ENCODE peak calls at places on chromosomes 11 and 22, in six cellular contexts. I is NCI-H1092 treated with DMSO at 0.1 percent for 48 hours; R is HTR-8/SVneo; Q is CD8-positive, alpha-beta memory T cell; K is T-cell; A is progenitor cell of endocrine pancreas. N is an unnamed sample.

GRCh38 chr11:14538271-14538925 is 18.2 kb upstream of the PSMA1 start:
- DNase-seq in Q (no peak), A (no peak), K (no peak), R (no peak), I (no peak), N (no peak)

GRCh38 chr11:36751251-36751839 is 153.3 kb upstream of the RAG2 start:
- DNase-seq in Q (no peak), A (no peak), K (no peak), R (no peak), I (no peak), N (no peak)

GRCh38 chr11:3229673-3230630 is 2.3 kb downstream of the MRGPRE start:
- DNase-seq in I (no peak), R (no peak), Q (no peak), K (no peak), A (no peak), N (no peak)

GRCh38 chr11:67163006-67163405 is 43.9 kb downstream of the KDM2A start:
- DNase-seq in Q (no peak), A (no peak), K (no peak), I (no peak), R (no peak), N (no peak)

GRCh38 chr11:83521647-83522596 is 235.8 kb upstream of the CCDC90B start:
- DNase-seq in Q (no peak), I (peak), K (no peak), R (no peak), A (no peak), N (no peak)

GRCh38 chr22:35883028-35883620 is 145.5 kb downstream of the RBFOX2 start:
- DNase-seq in A (no peak), I (no peak), K (no peak), R (peak), Q (no peak), N (no peak)

GRCh38 chr11:115709297-115709696 is 205.1 kb upstream of the CADM1 start:
- DNase-seq in Q (no peak), R (no peak), K (no peak), I (no peak), A (no peak), N (no peak)

GRCh38 chr11:126080206-126080941 is 17.7 kb upstream of the CDON start:
- DNase-seq in I (peak), A (no peak), K (no peak), R (no peak), Q (no peak), N (no peak)

GRCh38 chr11:2380807-2381350 is 3.8 kb downstream of the CD81 start:
- DNase-seq in R (no peak), A (no peak), I (no peak), K (no peak), Q (peak), N (no peak)

GRCh38 chr22:22463855-22464540 is 44.5 kb downstream of the ZNF280B start:
- DNase-seq in Q (peak), I (peak), A (peak), R (peak), K (peak), N (peak)

GRCh38 chr11:95788921-95789505 is 569 bp downstream of the FAM76B start:
- DNase-seq in R (peak), I (peak), Q (no peak), A (peak), K (peak), N (no peak)

GRCh38 chr11:75375626-75376025 is 23.7 kb upstream of the RPS3 start:
- DNase-seq in I (no peak), K (no peak), A (no peak), R (no peak), Q (no peak), N (no peak)

GRCh38 chr11:13166036-13166435 is 111.6 kb upstream of the BMAL1 start:
- DNase-seq in A (no peak), Q (no peak), I (no peak), K (no peak), R (no peak), N (no peak)

GRCh38 chr11:43842021-43842420 is 38.6 kb upstream of the ALKBH3 start:
- DNase-seq in A (no peak), K (no peak), I (no peak), Q (no peak), R (no peak), N (no peak)

GRCh38 chr11:104526006-104526405 is 362.1 kb upstream of the PDGFD start:
- DNase-seq in R (no peak), K (no peak), I (no peak), Q (no peak), A (no peak), N (no peak)

GRCh38 chr11:73493838-73494598 is 103.9 kb downstream of the FAM168A start:
- DNase-seq in R (peak), A (no peak), I (no peak), Q (no peak), K (no peak), N (no peak)

GRCh38 chr11:337711-338110 is 17.1 kb upstream of the IFITM3 start:
- DNase-seq in I (no peak), Q (no peak), K (no peak), R (no peak), A (no peak), N (no peak)

GRCh38 chr11:77182542-77183420 is 54.7 kb downstream of the MYO7A start:
- DNase-seq in K (no peak), I (no peak), Q (no peak), R (no peak), A (no peak), N (no peak)

GRCh38 chr11:134575504-134576230 is 163.6 kb upstream of the B3GAT1 start:
- DNase-seq in K (no peak), Q (no peak), R (no peak), A (no peak), I (no peak), N (no peak)

GRCh38 chr11:72613977-72614376 is 60.2 kb downstream of the PDE2A start:
- DNase-seq in K (peak), A (no peak), I (no peak), R (no peak), Q (no peak), N (peak)

GRCh38 chr11:121482231-121483129 is 29.7 kb upstream of the SORL1-AS1 start:
- DNase-seq in R (no peak), A (no peak), Q (peak), K (peak), I (no peak), N (no peak)

GRCh38 chr11:58963551-58964075 is 24.3 kb downstream of the GLYATL1 start:
- DNase-seq in A (peak), Q (no peak), K (no peak), R (no peak), I (no peak), N (no peak)

GRCh38 chr11:65410936-65411680 is 11.5 kb upstream of the NEAT1 start:
- DNase-seq in Q (no peak), K (no peak), I (no peak), R (no peak), A (no peak), N (no peak)